ENCODE peak calls at places on chromosomes 5 and 9, in ten cellular contexts. M is cardiac fibroblast; V is Peyer's patch; W is stomach; K is GM13976; U is endothelial cell; X is CD8-positive, alpha-beta T cell; H is foreskin keratinocyte; L is colonic mucosa; G is GM12864. A is an unnamed sample.

GRCh38 chr5:158838788-158839187 is 260.9 kb downstream of the EBF1 start:
- DNase-seq in U (no peak), K (no peak), W (no peak), X (no peak), M (no peak), L (no peak), V (no peak), H (no peak), G (no peak), A (no peak)

GRCh38 chr9:13071921-13072320 is 207.6 kb downstream of the MPDZ start:
- DNase-seq in K (no peak), X (no peak), V (no peak), M (no peak), H (no peak), G (no peak), U (no peak), L (no peak), W (no peak), A (no peak)

GRCh38 chr5:146425023-146425422 is 22.1 kb upstream of the TCERG1 start:
- DNase-seq in M (no peak), U (no peak), H (no peak), L (no peak), G (no peak), W (no peak), V (no peak), X (no peak), K (no peak), A (no peak)

GRCh38 chr9:91332476-91333231 is 29.1 kb downstream of the AUH start:
- DNase-seq in V (no peak), L (no peak), H (no peak), W (no peak), X (no peak), M (no peak), G (no peak), U (no peak), K (no peak), A (no peak)

GRCh38 chr5:122668552-122668951 is 106.3 kb upstream of the SNX2 start:
- DNase-seq in U (no peak), V (no peak), X (no peak), M (no peak), L (no peak), H (no peak), G (no peak), W (no peak), K (peak), A (peak)

GRCh38 chr9:129697111-129697955 is 31.9 kb downstream of the PRRX2 start:
- DNase-seq in L (peak), X (no peak), M (peak), K (no peak), W (no peak), U (peak), V (no peak), H (no peak), G (no peak), A (no peak)

GRCh38 chr5:132076202-132076830 is 2.7 kb downstream of the CSF2 start:
- DNase-seq in U (no peak), W (no peak), X (no peak), K (no peak), L (no peak), H (no peak), G (no peak), M (no peak), V (no peak), A (no peak)

GRCh38 chr5:25107878-25108277 is 463.1 kb upstream of the CDH10 start:
- DNase-seq in X (no peak), M (no peak), L (no peak), V (no peak), K (no peak), G (no peak), W (no peak), H (peak), U (no peak), A (no peak)

GRCh38 chr9:127873223-127873691 is 4.2 kb downstream of the AK1 start:
- DNase-seq in V (no peak), U (no peak), G (no peak), W (no peak), M (no peak), X (no peak), K (no peak), H (no peak), L (no peak), A (no peak)

GRCh38 chr9:917730-918129 is 58.7 kb upstream of the DMRT3 start:
- DNase-seq in W (no peak), H (no peak), G (no peak), M (no peak), V (no peak), L (no peak), U (no peak), X (no peak), K (no peak), A (no peak)

GRCh38 chr9:71249729-71250317 is 128.4 kb upstream of the TRPM3 start:
- DNase-seq in X (no peak), K (peak), W (no peak), G (no peak), U (peak), M (peak), L (peak), H (peak), V (no peak), A (no peak)

GRCh38 chr5:62977641-62978040 is 399.0 kb downstream of the LRRC70 start:
- DNase-seq in X (no peak), W (no peak), K (no peak), U (no peak), V (no peak), L (no peak), G (no peak), M (no peak), H (no peak), A (no peak)

GRCh38 chr9:109945571-109945970 is 165.6 kb downstream of the PALM2AKAP2 start:
- DNase-seq in X (no peak), V (no peak), W (no peak), U (no peak), G (no peak), K (no peak), M (no peak), H (no peak), L (no peak), A (no peak)

GRCh38 chr5:151670953-151671636 is 15.6 kb downstream of the SPARC start:
- DNase-seq in M (peak), K (no peak), W (no peak), V (no peak), G (no peak), L (no peak), H (no peak), U (no peak), X (no peak), A (no peak)

GRCh38 chr5:76425940-76426339 is 22.9 kb downstream of the IQGAP2 start:
- DNase-seq in M (no peak), H (no peak), G (no peak), U (no peak), K (no peak), W (no peak), L (no peak), X (no peak), V (no peak), A (no peak)

GRCh38 chr9:98536542-98537173 is 172.1 kb downstream of the GABBR2 start:
- DNase-seq in V (no peak), X (no peak), K (peak), U (peak), W (no peak), H (no peak), M (no peak), G (peak), L (no peak), A (peak)

GRCh38 chr5:88785396-88786216 is 97.4 kb downstream of the MEF2C start:
- DNase-seq in K (no peak), H (peak), U (no peak), L (peak), W (no peak), V (no peak), X (no peak), G (no peak), M (peak), A (no peak)

GRCh38 chr5:134131578-134132350 is 17.3 kb downstream of the TCF7 start:
- DNase-seq in U (no peak), X (peak), H (no peak), M (no peak), W (no peak), K (no peak), L (no peak), G (no peak), V (no peak), A (no peak)

GRCh38 chr5:127061956-127062355 is 11.3 kb downstream of the C5orf63 start:
- DNase-seq in K (no peak), W (no peak), V (no peak), L (no peak), X (no peak), M (no peak), U (no peak), G (no peak), H (no peak), A (no peak)

GRCh38 chr9:131307974-131308373 is 18.5 kb downstream of the PLPP7 start:
- DNase-seq in W (no peak), M (no peak), K (no peak), U (no peak), G (no peak), L (no peak), H (no peak), V (no peak), X (no peak), A (no peak)

GRCh38 chr5:24714757-24715156 is 70.0 kb upstream of the CDH10 start:
- DNase-seq in K (no peak), U (no peak), L (no peak), X (no peak), M (no peak), H (no peak), G (no peak), W (no peak), V (no peak), A (no peak)

GRCh38 chr5:65871182-65871581 is 55.2 kb upstream of the ERBIN start:
- DNase-seq in K (no peak), U (no peak), W (no peak), G (no peak), H (peak), X (no peak), V (no peak), L (no peak), M (peak), A (no peak)

GRCh38 chr5:32342656-32343055 is 29.9 kb upstream of the MTMR12 start:
- DNase-seq in U (no peak), K (no peak), W (no peak), G (no peak), L (no peak), M (no peak), V (no peak), X (no peak), H (no peak), A (no peak)

GRCh38 chr5:9859798-9860197 is 229.6 kb upstream of the TAS2R1 start:
- DNase-seq in H (no peak), M (no peak), U (no peak), X (no peak), W (no peak), G (no peak), K (no peak), V (no peak), L (no peak), A (no peak)

GRCh38 chr9:37262410-37262809 is 142.0 kb downstream of the ZCCHC7 start:
- DNase-seq in W (no peak), K (no peak), X (no peak), G (no peak), L (no peak), U (peak), H (no peak), M (peak), V (no peak), A (no peak)

GRCh38 chr5:110896901-110897300 is 158.1 kb downstream of the SLC25A46 start:
- DNase-seq in H (no peak), G (no peak), K (no peak), U (no peak), X (no peak), M (peak), W (no peak), V (no peak), L (no peak), A (no peak)

GRCh38 chr9:84340535-84340934 is at the start of gene SLC28A3:
- DNase-seq in W (peak), U (no peak), H (no peak), M (no peak), X (no peak), K (no peak), L (peak), V (no peak), G (no peak), A (no peak)

GRCh38 chr9:95079461-95079860 is 238.0 kb downstream of the FANCC start:
- DNase-seq in U (no peak), X (no peak), K (no peak), V (no peak), M (no peak), G (no peak), H (no peak), L (no peak), W (peak), A (no peak)

GRCh38 chr5:93055556-93055955 is 525.5 kb downstream of the NR2F1-AS1 start:
- DNase-seq in H (no peak), G (no peak), M (no peak), X (no peak), L (no peak), V (no peak), W (no peak), U (no peak), K (no peak), A (no peak)

GRCh38 chr9:130666393-130667116 is 2.2 kb downstream of the PRDM12 start:
- DNase-seq in G (no peak), X (no peak), M (no peak), W (no peak), L (no peak), U (no peak), H (no peak), K (no peak), V (no peak), A (no peak)

GRCh38 chr5:178113141-178113787 is at the start of gene N4BP3:
- DNase-seq in L (peak), X (peak), H (peak), K (peak), M (peak), U (peak), W (peak), V (peak), G (no peak), A (peak)

GRCh38 chr5:74017112-74017511 is 391.1 kb downstream of the ARHGEF28 start:
- DNase-seq in U (no peak), X (no peak), K (no peak), G (no peak), W (no peak), M (no peak), V (no peak), H (peak), L (no peak), A (no peak)

GRCh38 chr9:87389936-87390335 is 107.7 kb upstream of the DAPK1 start:
- DNase-seq in K (no peak), W (no peak), M (peak), U (no peak), X (no peak), G (no peak), V (no peak), L (no peak), H (no peak), A (no peak)

GRCh38 chr9:22053178-22053577 is 44.1 kb upstream of the CDKN2B start:
- DNase-seq in G (no peak), X (no peak), H (no peak), M (no peak), V (no peak), L (no peak), W (no peak), K (no peak), U (no peak), A (no peak)

GRCh38 chr9:98085955-98086354 is 29.4 kb downstream of the NANS start:
- DNase-seq in G (no peak), L (no peak), H (no peak), U (no peak), X (no peak), V (no peak), M (peak), K (no peak), W (no peak), A (no peak)

GRCh38 chr5:73826761-73827450 is 200.9 kb downstream of the ARHGEF28 start:
- DNase-seq in L (no peak), M (peak), X (no peak), V (no peak), G (no peak), K (no peak), U (no peak), W (no peak), H (peak), A (no peak)

GRCh38 chr9:116395409-116396037 is 241.9 kb downstream of the PAPPA start:
- DNase-seq in K (no peak), G (no peak), X (no peak), H (no peak), L (no peak), U (no peak), M (no peak), V (no peak), W (no peak), A (no peak)

GRCh38 chr9:4894076-4894475 is 91.0 kb upstream of the JAK2 start:
- DNase-seq in U (no peak), G (no peak), V (no peak), L (no peak), W (no peak), H (peak), M (peak), K (no peak), X (no peak), A (no peak)

GRCh38 chr5:171629221-171630005 is 156.2 kb upstream of the SMIM23 start:
- DNase-seq in U (no peak), X (no peak), H (no peak), G (no peak), K (no peak), L (no peak), V (no peak), M (no peak), W (no peak), A (no peak)
- TF ChIP-seq CTCF in U (no peak), X (no peak), H (no peak), G (no peak), K (peak), L (no peak), V (no peak), M (peak), W (no peak), A (peak)

GRCh38 chr5:139847790-139848507 is 52.3 kb downstream of the PSD2 start:
- DNase-seq in U (peak), M (peak), X (peak), V (peak), W (peak), L (peak), G (no peak), H (no peak), K (peak), A (peak)
- TF ChIP-seq CTCF in U (no peak), M (no peak), X (no peak), V (peak), W (no peak), L (no peak), G (no peak), H (no peak), K (no peak), A (no peak)

GRCh38 chr5:102532126-102532525 is 33.3 kb upstream of the SLCO6A1 start:
- DNase-seq in W (no peak), L (no peak), U (no peak), X (no peak), G (no peak), H (no peak), K (no peak), M (peak), V (no peak), A (no peak)

GRCh38 chr5:102540251-102540812 is 41.5 kb upstream of the SLCO6A1 start:
- DNase-seq in M (no peak), U (no peak), X (no peak), G (no peak), K (no peak), L (no peak), W (no peak), V (no peak), H (no peak), A (no peak)

GRCh38 chr5:102537011-102537410 is 38.2 kb upstream of the SLCO6A1 start:
- DNase-seq in G (no peak), X (no peak), U (no peak), L (no peak), M (no peak), W (no peak), K (no peak), V (no peak), H (no peak), A (no peak)

GRCh38 chr5:102539598-102539997 is 40.8 kb upstream of the SLCO6A1 start:
- DNase-seq in W (no peak), X (no peak), U (no peak), H (no peak), K (no peak), L (no peak), V (no peak), G (no peak), M (no peak), A (no peak)

DNA sequence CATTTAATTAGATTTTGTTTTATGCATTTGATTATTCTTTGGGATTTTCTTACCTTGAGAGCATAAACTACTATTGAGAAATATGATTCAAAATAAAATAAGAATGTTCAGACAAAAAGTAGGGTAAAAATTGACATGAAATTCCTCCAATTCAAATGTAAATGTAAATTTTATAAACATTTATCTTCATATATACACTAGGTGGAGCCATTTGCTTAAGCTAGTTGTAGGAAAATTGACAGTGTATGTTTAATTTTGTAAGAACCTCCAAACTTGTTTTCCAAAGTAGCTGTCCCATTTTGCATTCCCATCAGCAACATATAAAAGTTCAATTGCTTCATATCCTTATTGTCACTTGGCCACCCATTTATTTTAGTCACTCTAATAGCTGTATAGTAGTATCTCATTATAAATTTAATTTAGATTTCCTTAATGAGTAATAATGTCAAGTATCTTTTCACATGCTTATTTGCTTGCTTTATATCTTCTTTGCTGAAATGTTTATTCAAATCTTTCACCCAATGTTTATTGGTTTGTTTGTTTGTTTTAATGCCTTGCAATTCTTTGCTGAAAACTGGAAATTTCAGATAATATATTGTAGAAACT is 37.6 kb upstream of the SLCO6A1 start:
- DNase-seq in U (no peak), K (no peak), W (no peak), L (no peak), V (no peak), H (no peak), X (no peak), G (no peak), M (peak), A (no peak)
- TF ChIP-seq CTCF in U (peak), K (peak), W (no peak), L (no peak), V (peak), H (peak), X (peak), G (no peak), M (peak), A (peak)

GRCh38 chr9:126146254-126147145 is 180.1 kb upstream of the MVB12B start:
- DNase-seq in X (no peak), H (no peak), V (peak), M (no peak), G (peak), K (peak), L (peak), W (peak), U (peak), A (peak)
- TF ChIP-seq CTCF in X (no peak), H (peak), V (peak), M (peak), G (peak), K (peak), L (no peak), W (no peak), U (peak), A (peak)

GRCh38 chr5:29811914-29812679 is 1381.4 kb upstream of the CDH6 start:
- DNase-seq in H (no peak), K (no peak), U (no peak), M (no peak), G (no peak), W (no peak), V (no peak), X (no peak), L (no peak), A (no peak)
- TF ChIP-seq CTCF in H (no peak), K (no peak), U (no peak), M (no peak), G (no peak), W (no peak), V (no peak), X (no peak), L (no peak), A (no peak)

DNA sequence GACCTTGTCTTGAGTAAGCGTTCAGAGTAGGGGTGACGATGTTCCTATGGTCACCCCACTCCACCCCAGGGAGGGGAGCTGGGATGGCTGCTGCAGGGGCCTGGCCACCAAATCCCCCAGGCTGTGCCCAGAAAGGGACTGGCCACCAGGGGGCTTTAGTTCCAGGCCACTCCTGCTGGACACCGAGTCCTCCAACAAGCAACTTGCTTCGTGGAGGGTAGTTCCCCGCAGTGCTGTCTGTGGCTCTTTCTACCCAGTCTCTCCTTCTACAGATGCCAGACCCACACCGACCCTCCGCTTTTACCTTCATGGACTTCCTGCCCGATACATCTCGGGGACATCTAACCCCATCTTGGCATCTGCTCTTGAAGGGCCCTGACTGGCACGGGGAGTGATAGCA is 35.7 kb upstream of the GABRP start:
- DNase-seq in X (no peak), G (no peak), H (no peak), L (no peak), K (no peak), M (peak), V (no peak), U (peak), W (no peak), A (no peak)
- TF ChIP-seq CTCF in X (no peak), G (no peak), H (peak), L (no peak), K (no peak), M (peak), V (no peak), U (peak), W (no peak), A (peak)

GRCh38 chr5:6700074-6700685 is 13.1 kb upstream of the TENT4A start:
- DNase-seq in W (no peak), K (no peak), U (no peak), L (peak), G (no peak), H (no peak), M (peak), X (no peak), V (no peak), A (no peak)

GRCh38 chr5:6702633-6703032 is 10.6 kb upstream of the TENT4A start:
- DNase-seq in W (no peak), U (no peak), G (no peak), X (no peak), L (no peak), H (no peak), M (no peak), K (no peak), V (no peak), A (no peak)

GRCh38 chr5:6703791-6704190 is 9.4 kb upstream of the TENT4A start:
- DNase-seq in W (no peak), L (no peak), H (no peak), K (no peak), U (no peak), G (no peak), X (no peak), V (no peak), M (no peak), A (no peak)

GRCh38 chr5:6701500-6701899 is 11.7 kb upstream of the TENT4A start:
- DNase-seq in U (no peak), L (peak), M (no peak), H (no peak), W (no peak), X (no peak), G (no peak), V (no peak), K (no peak), A (no peak)

GRCh38 chr5:6700686-6701355 is 12.4 kb upstream of the TENT4A start:
- DNase-seq in X (no peak), M (no peak), W (peak), K (no peak), L (peak), V (no peak), H (no peak), G (no peak), U (no peak), A (no peak)
- TF ChIP-seq CTCF in X (no peak), M (no peak), W (no peak), K (no peak), L (no peak), V (no peak), H (no peak), G (no peak), U (no peak), A (no peak)

A was measured in GM06990.